ENCODE peak calls at places on chromosomes 7 and 10, in five cellular contexts. One of them, this sample, is unnamed.

GRCh38 chr10:117411440-117412428 is 36.5 kb upstream of the PDZD8 start:
- DNase-seq in left ventricle myocardium inferior: no peak
- DNase-seq in fibroblast of lung: no peak
- DNase-seq in AG20443: no peak
- DNase-seq in stimulated activated CD4-positive, alpha-beta T cell treated with anti-CD3 and anti-CD28 coated beads, Interleukin-1b, Interleukin-23, amount 100 ng/mL, for 24 hours: no peak
- DNase-seq in this sample: no peak

GRCh38 chr10:115355162-115355760 is 262.1 kb downstream of the ATRNL1 start:
- DNase-seq in stimulated activated CD4-positive, alpha-beta T cell treated with anti-CD3 and anti-CD28 coated beads, Interleukin-1b, Interleukin-23, amount 100 ng/mL, for 24 hours: no peak
- DNase-seq in left ventricle myocardium inferior: no peak
- DNase-seq in fibroblast of lung: peak; percentile 63
- DNase-seq in AG20443: peak; percentile 51
- DNase-seq in this sample: peak; percentile 24

GRCh38 chr7:148524479-148525173 is 65.9 kb upstream of the C7orf33 start:
- DNase-seq in stimulated activated CD4-positive, alpha-beta T cell treated with anti-CD3 and anti-CD28 coated beads, Interleukin-1b, Interleukin-23, amount 100 ng/mL, for 24 hours: no peak
- DNase-seq in fibroblast of lung: no peak
- DNase-seq in left ventricle myocardium inferior: no peak
- DNase-seq in AG20443: no peak
- DNase-seq in this sample: no peak

GRCh38 chr7:158820656-158821055 is 8.7 kb downstream of the ESYT2 start:
- DNase-seq in AG20443: no peak
- DNase-seq in stimulated activated CD4-positive, alpha-beta T cell treated with anti-CD3 and anti-CD28 coated beads, Interleukin-1b, Interleukin-23, amount 100 ng/mL, for 24 hours: no peak
- DNase-seq in left ventricle myocardium inferior: no peak
- DNase-seq in fibroblast of lung: peak; percentile 51
- DNase-seq in this sample: no peak

GRCh38 chr7:88132725-88133124 is 87.1 kb downstream of the SRI start:
- DNase-seq in stimulated activated CD4-positive, alpha-beta T cell treated with anti-CD3 and anti-CD28 coated beads, Interleukin-1b, Interleukin-23, amount 100 ng/mL, for 24 hours: no peak
- DNase-seq in fibroblast of lung: no peak
- DNase-seq in left ventricle myocardium inferior: no peak
- DNase-seq in AG20443: no peak
- DNase-seq in this sample: no peak

GRCh38 chr10:31940839-31941653 is 12.4 kb upstream of the ARHGAP12 start:
- DNase-seq in AG20443: peak; percentile 80
- DNase-seq in fibroblast of lung: peak; percentile 96
- DNase-seq in left ventricle myocardium inferior: no peak
- DNase-seq in stimulated activated CD4-positive, alpha-beta T cell treated with anti-CD3 and anti-CD28 coated beads, Interleukin-1b, Interleukin-23, amount 100 ng/mL, for 24 hours: no peak
- DNase-seq in this sample: peak; percentile 69

GRCh38 chr10:74967850-74968620 is 141.6 kb downstream of the KAT6B start:
- DNase-seq in stimulated activated CD4-positive, alpha-beta T cell treated with anti-CD3 and anti-CD28 coated beads, Interleukin-1b, Interleukin-23, amount 100 ng/mL, for 24 hours: no peak
- DNase-seq in AG20443: no peak
- DNase-seq in fibroblast of lung: no peak
- DNase-seq in left ventricle myocardium inferior: no peak
- DNase-seq in this sample: no peak

GRCh38 chr7:44524811-44525388 is 16.2 kb downstream of the NPC1L1 start:
- DNase-seq in fibroblast of lung: no peak
- DNase-seq in AG20443: no peak
- DNase-seq in left ventricle myocardium inferior: no peak
- DNase-seq in stimulated activated CD4-positive, alpha-beta T cell treated with anti-CD3 and anti-CD28 coated beads, Interleukin-1b, Interleukin-23, amount 100 ng/mL, for 24 hours: no peak
- DNase-seq in this sample: no peak

GRCh38 chr7:158695726-158696452 is 8.7 kb downstream of the NCAPG2 start:
- DNase-seq in fibroblast of lung: peak; percentile 78
- DNase-seq in stimulated activated CD4-positive, alpha-beta T cell treated with anti-CD3 and anti-CD28 coated beads, Interleukin-1b, Interleukin-23, amount 100 ng/mL, for 24 hours: no peak
- DNase-seq in AG20443: peak; percentile 75
- DNase-seq in left ventricle myocardium inferior: peak; percentile 38
- DNase-seq in this sample: peak; percentile 68

GRCh38 chr7:137694405-137694804 is 152.4 kb downstream of the DGKI start:
- DNase-seq in fibroblast of lung: no peak
- DNase-seq in left ventricle myocardium inferior: no peak
- DNase-seq in stimulated activated CD4-positive, alpha-beta T cell treated with anti-CD3 and anti-CD28 coated beads, Interleukin-1b, Interleukin-23, amount 100 ng/mL, for 24 hours: no peak
- DNase-seq in AG20443: no peak
- DNase-seq in this sample: no peak

GRCh38 chr10:71752391-71753090 is 20.8 kb downstream of the VSIR start:
- DNase-seq in stimulated activated CD4-positive, alpha-beta T cell treated with anti-CD3 and anti-CD28 coated beads, Interleukin-1b, Interleukin-23, amount 100 ng/mL, for 24 hours: no peak
- DNase-seq in AG20443: no peak
- DNase-seq in left ventricle myocardium inferior: no peak
- DNase-seq in fibroblast of lung: no peak
- DNase-seq in this sample: no peak

GRCh38 chr7:116569737-116570136 is 44.9 kb downstream of the CAV1 start:
- DNase-seq in fibroblast of lung: peak; percentile 93
- DNase-seq in AG20443: peak; percentile 72
- DNase-seq in stimulated activated CD4-positive, alpha-beta T cell treated with anti-CD3 and anti-CD28 coated beads, Interleukin-1b, Interleukin-23, amount 100 ng/mL, for 24 hours: no peak
- DNase-seq in left ventricle myocardium inferior: no peak
- DNase-seq in this sample: peak; percentile 34

GRCh38 chr10:102240467-102241036 is 760 bp downstream of the PITX3 start:
- DNase-seq in fibroblast of lung: no peak
- DNase-seq in left ventricle myocardium inferior: no peak
- DNase-seq in stimulated activated CD4-positive, alpha-beta T cell treated with anti-CD3 and anti-CD28 coated beads, Interleukin-1b, Interleukin-23, amount 100 ng/mL, for 24 hours: no peak
- DNase-seq in AG20443: peak; percentile 42
- DNase-seq in this sample: no peak

GRCh38 chr7:49774459-49775064 is 1.1 kb downstream of the VWC2 start:
- DNase-seq in fibroblast of lung: no peak
- DNase-seq in AG20443: no peak
- DNase-seq in stimulated activated CD4-positive, alpha-beta T cell treated with anti-CD3 and anti-CD28 coated beads, Interleukin-1b, Interleukin-23, amount 100 ng/mL, for 24 hours: no peak
- DNase-seq in left ventricle myocardium inferior: peak; percentile 32
- DNase-seq in this sample: peak; percentile 10

GRCh38 chr7:150663802-150664494 is 21.6 kb upstream of the GIMAP2 start:
- DNase-seq in left ventricle myocardium inferior: no peak
- DNase-seq in stimulated activated CD4-positive, alpha-beta T cell treated with anti-CD3 and anti-CD28 coated beads, Interleukin-1b, Interleukin-23, amount 100 ng/mL, for 24 hours: no peak
- DNase-seq in fibroblast of lung: no peak
- DNase-seq in AG20443: no peak
- DNase-seq in this sample: no peak

GRCh38 chr7:39096220-39096619 is 118.5 kb downstream of the POU6F2 start:
- DNase-seq in AG20443: no peak
- DNase-seq in fibroblast of lung: no peak
- DNase-seq in stimulated activated CD4-positive, alpha-beta T cell treated with anti-CD3 and anti-CD28 coated beads, Interleukin-1b, Interleukin-23, amount 100 ng/mL, for 24 hours: no peak
- DNase-seq in left ventricle myocardium inferior: no peak
- DNase-seq in this sample: no peak

GRCh38 chr7:76509931-76510877 is at the start of gene UPK3B:
- DNase-seq in AG20443: peak; percentile 36
- DNase-seq in stimulated activated CD4-positive, alpha-beta T cell treated with anti-CD3 and anti-CD28 coated beads, Interleukin-1b, Interleukin-23, amount 100 ng/mL, for 24 hours: no peak
- DNase-seq in left ventricle myocardium inferior: no peak
- DNase-seq in fibroblast of lung: peak; percentile 27
- DNase-seq in this sample: peak; percentile 32

GRCh38 chr10:23035569-23035968 is 59.8 kb upstream of the MSRB2 start:
- DNase-seq in stimulated activated CD4-positive, alpha-beta T cell treated with anti-CD3 and anti-CD28 coated beads, Interleukin-1b, Interleukin-23, amount 100 ng/mL, for 24 hours: no peak
- DNase-seq in AG20443: no peak
- DNase-seq in fibroblast of lung: no peak
- DNase-seq in left ventricle myocardium inferior: no peak
- DNase-seq in this sample: no peak

GRCh38 chr7:137948083-137948844 is 53.6 kb downstream of the CREB3L2 start:
- DNase-seq in left ventricle myocardium inferior: no peak
- DNase-seq in stimulated activated CD4-positive, alpha-beta T cell treated with anti-CD3 and anti-CD28 coated beads, Interleukin-1b, Interleukin-23, amount 100 ng/mL, for 24 hours: no peak
- DNase-seq in AG20443: no peak
- DNase-seq in fibroblast of lung: no peak
- DNase-seq in this sample: no peak

GRCh38 chr7:100962537-100962936 is 6.8 kb upstream of the MUC12 start:
- DNase-seq in left ventricle myocardium inferior: no peak
- DNase-seq in AG20443: no peak
- DNase-seq in fibroblast of lung: no peak
- DNase-seq in stimulated activated CD4-positive, alpha-beta T cell treated with anti-CD3 and anti-CD28 coated beads, Interleukin-1b, Interleukin-23, amount 100 ng/mL, for 24 hours: no peak
- DNase-seq in this sample: no peak

GRCh38 chr10:8056891-8057331 is 2.4 kb downstream of the GATA3 start:
- DNase-seq in stimulated activated CD4-positive, alpha-beta T cell treated with anti-CD3 and anti-CD28 coated beads, Interleukin-1b, Interleukin-23, amount 100 ng/mL, for 24 hours: no peak
- DNase-seq in fibroblast of lung: no peak
- DNase-seq in left ventricle myocardium inferior: no peak
- DNase-seq in AG20443: no peak
- DNase-seq in this sample: no peak

This sample was measured in AG08396.